ENCODE peak calls at places on chromosome 7, in eight cellular contexts. One of them, this sample, is unnamed. For H3K9me3, the result is how much of the 10 kb centered on the place peaks cover.

GRCh38 chr7:108010377-108010776 is 7.4 kb upstream of the LAMB1 start:
- DNase-seq in HCT116: no peak
- DNase-seq in SK-N-SH: no peak
- DNase-seq in prostate gland: no peak
- DNase-seq in endothelial cell of umbilical vein: no peak
- DNase-seq in stomach: no peak
- DNase-seq in suprapubic skin: no peak
- DNase-seq in transverse colon: no peak
- DNase-seq in this sample: no peak

GRCh38 chr7:12696001-12696400 is 8.6 kb downstream of the ARL4A start:
- DNase-seq in prostate gland: no peak
- DNase-seq in HCT116: no peak
- DNase-seq in endothelial cell of umbilical vein: peak
- DNase-seq in suprapubic skin: no peak
- DNase-seq in SK-N-SH: no peak
- DNase-seq in transverse colon: no peak
- DNase-seq in stomach: no peak
- DNase-seq in this sample: no peak

GRCh38 chr7:51142741-51143390 is 173.7 kb downstream of the COBL start:
- DNase-seq in suprapubic skin: no peak
- DNase-seq in endothelial cell of umbilical vein: no peak
- DNase-seq in prostate gland: no peak
- DNase-seq in HCT116: no peak
- DNase-seq in SK-N-SH: no peak
- DNase-seq in stomach: no peak
- DNase-seq in transverse colon: no peak
- DNase-seq in this sample: no peak

GRCh38 chr7:128065872-128066271 is 34.6 kb upstream of the LRRC4 start:
- DNase-seq in stomach: no peak
- DNase-seq in prostate gland: no peak
- DNase-seq in SK-N-SH: no peak
- DNase-seq in suprapubic skin: no peak
- DNase-seq in endothelial cell of umbilical vein: no peak
- DNase-seq in HCT116: no peak
- DNase-seq in transverse colon: peak
- DNase-seq in this sample: no peak

GRCh38 chr7:146731185-146731584 is 614.6 kb downstream of the CNTNAP2 start:
- DNase-seq in transverse colon: no peak
- DNase-seq in suprapubic skin: no peak
- DNase-seq in SK-N-SH: no peak
- DNase-seq in prostate gland: no peak
- DNase-seq in stomach: no peak
- DNase-seq in HCT116: no peak
- DNase-seq in endothelial cell of umbilical vein: no peak
- DNase-seq in this sample: no peak

GRCh38 chr7:23268167-23268566 is 21.6 kb downstream of the GPNMB start:
- DNase-seq in transverse colon: no peak
- DNase-seq in suprapubic skin: no peak
- DNase-seq in stomach: no peak
- DNase-seq in prostate gland: no peak
- DNase-seq in SK-N-SH: no peak
- DNase-seq in endothelial cell of umbilical vein: no peak
- DNase-seq in HCT116: no peak
- DNase-seq in this sample: no peak

GRCh38 chr7:102874166-102874829 is 38.5 kb upstream of the LRRC17 start:
- DNase-seq in transverse colon: no peak
- DNase-seq in endothelial cell of umbilical vein: peak
- DNase-seq in stomach: no peak
- DNase-seq in SK-N-SH: no peak
- DNase-seq in suprapubic skin: no peak
- DNase-seq in prostate gland: no peak
- DNase-seq in HCT116: peak
- DNase-seq in this sample: no peak

GRCh38 chr7:122300607-122301079 is 3.9 kb downstream of the FEZF1 start:
- DNase-seq in prostate gland: no peak
- DNase-seq in stomach: no peak
- DNase-seq in suprapubic skin: no peak
- DNase-seq in SK-N-SH: no peak
- DNase-seq in HCT116: no peak
- DNase-seq in endothelial cell of umbilical vein: no peak
- DNase-seq in transverse colon: no peak
- DNase-seq in this sample: no peak

GRCh38 chr7:140684066-140684950 is 11.6 kb downstream of the ADCK2 start:
- DNase-seq in stomach: no peak
- DNase-seq in prostate gland: no peak
- DNase-seq in HCT116: no peak
- DNase-seq in suprapubic skin: no peak
- DNase-seq in SK-N-SH: no peak
- DNase-seq in transverse colon: no peak
- DNase-seq in endothelial cell of umbilical vein: no peak
- DNase-seq in this sample: peak

GRCh38 chr7:43658718-43659548 is 70.4 kb downstream of the COA1 start:
- DNase-seq in transverse colon: no peak
- DNase-seq in SK-N-SH: no peak
- DNase-seq in suprapubic skin: no peak
- DNase-seq in endothelial cell of umbilical vein: peak
- DNase-seq in prostate gland: no peak
- DNase-seq in stomach: no peak
- DNase-seq in HCT116: no peak
- DNase-seq in this sample: no peak

GRCh38 chr7:63077841-63078240 is 920.8 kb upstream of the ZNF722 start:
- DNase-seq in prostate gland: no peak
- DNase-seq in stomach: no peak
- DNase-seq in suprapubic skin: no peak
- DNase-seq in transverse colon: no peak
- DNase-seq in HCT116: no peak
- DNase-seq in SK-N-SH: no peak
- DNase-seq in endothelial cell of umbilical vein: no peak
- DNase-seq in this sample: no peak

GRCh38 chr7:63080406-63080805 is 918.2 kb upstream of the ZNF722 start:
- DNase-seq in SK-N-SH: no peak
- DNase-seq in stomach: no peak
- DNase-seq in prostate gland: no peak
- DNase-seq in endothelial cell of umbilical vein: no peak
- DNase-seq in transverse colon: no peak
- DNase-seq in suprapubic skin: no peak
- DNase-seq in HCT116: no peak
- DNase-seq in this sample: no peak

DNA sequence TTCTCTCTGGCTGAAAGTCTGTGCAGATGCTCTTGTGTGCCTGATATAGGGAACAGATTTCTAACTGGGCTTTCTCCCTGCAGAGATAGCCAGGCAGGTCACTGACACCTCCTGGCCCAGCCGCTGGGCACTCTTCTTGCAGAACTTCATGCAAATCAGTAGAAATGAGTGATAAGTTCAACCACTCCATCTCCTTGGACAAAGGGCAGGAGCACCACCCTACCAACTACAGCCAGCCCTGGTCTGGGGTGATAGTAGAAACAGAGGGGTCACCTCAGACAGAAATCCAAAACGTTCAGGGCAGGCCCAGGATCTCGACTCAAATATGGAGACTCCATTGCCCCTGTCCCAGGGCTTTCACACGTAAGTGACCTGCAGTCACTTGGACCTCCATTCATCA is 917.8 kb upstream of the ZNF722 start:
- DNase-seq in HCT116: no peak
- DNase-seq in suprapubic skin: no peak
- DNase-seq in endothelial cell of umbilical vein: no peak
- DNase-seq in stomach: no peak
- DNase-seq in prostate gland: no peak
- DNase-seq in SK-N-SH: no peak
- DNase-seq in transverse colon: no peak
- DNase-seq in this sample: no peak
- H3K9me3 ChIP-seq in HCT116: under half
- H3K9me3 ChIP-seq in suprapubic skin: under half
- H3K9me3 ChIP-seq in endothelial cell of umbilical vein: under half
- H3K9me3 ChIP-seq in stomach: under half
- H3K9me3 ChIP-seq in prostate gland: under half
- H3K9me3 ChIP-seq in SK-N-SH: under half
- H3K9me3 ChIP-seq in transverse colon: under half
- H3K9me3 ChIP-seq in this sample: under half

GRCh38 chr7:115177832-115178231 is 255.9 kb downstream of the MDFIC start:
- DNase-seq in transverse colon: no peak
- DNase-seq in suprapubic skin: no peak
- DNase-seq in prostate gland: no peak
- DNase-seq in HCT116: no peak
- DNase-seq in endothelial cell of umbilical vein: no peak
- DNase-seq in SK-N-SH: no peak
- DNase-seq in stomach: no peak
- DNase-seq in this sample: no peak

GRCh38 chr7:115178831-115179230 is 256.9 kb downstream of the MDFIC start:
- DNase-seq in transverse colon: no peak
- DNase-seq in prostate gland: no peak
- DNase-seq in SK-N-SH: no peak
- DNase-seq in suprapubic skin: no peak
- DNase-seq in HCT116: no peak
- DNase-seq in stomach: no peak
- DNase-seq in endothelial cell of umbilical vein: peak
- DNase-seq in this sample: no peak

DNA sequence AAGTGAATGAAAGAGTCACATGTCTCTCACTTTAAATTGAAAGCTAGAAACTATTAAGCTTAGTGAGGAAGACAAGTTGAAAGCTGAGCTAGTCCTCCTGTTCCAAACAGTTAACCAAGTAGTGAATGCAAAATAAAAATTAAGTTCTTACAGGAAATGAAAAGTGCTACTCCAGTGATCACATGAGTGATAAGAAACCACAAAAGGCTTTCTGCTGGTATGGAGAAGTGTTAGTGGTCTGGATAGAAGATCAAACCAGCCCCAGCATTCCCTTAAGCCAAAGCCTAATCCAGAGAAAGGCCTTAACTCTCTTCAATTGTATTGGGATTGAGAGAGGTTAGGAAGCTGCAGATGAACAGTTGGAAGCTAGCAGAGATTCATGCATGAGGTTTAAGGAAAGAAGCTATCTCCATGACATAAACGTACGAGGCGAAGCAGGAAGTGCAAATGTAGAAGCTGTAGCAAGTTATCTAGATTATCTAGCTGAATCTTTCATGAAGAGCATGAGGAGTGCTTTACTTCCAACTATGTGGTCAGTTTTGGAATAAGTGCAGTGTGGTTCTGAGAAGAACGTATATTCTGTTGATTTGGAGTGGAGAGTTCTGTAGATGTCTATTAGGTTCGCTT is 261.6 kb downstream of the MDFIC start:
- DNase-seq in prostate gland: no peak
- DNase-seq in SK-N-SH: no peak
- DNase-seq in transverse colon: no peak
- DNase-seq in stomach: no peak
- DNase-seq in suprapubic skin: no peak
- DNase-seq in endothelial cell of umbilical vein: no peak
- DNase-seq in HCT116: no peak
- DNase-seq in this sample: no peak
- TF ChIP-seq POLR2AphosphoS5 in prostate gland: no peak
- TF ChIP-seq POLR2AphosphoS5 in SK-N-SH: no peak
- TF ChIP-seq POLR2AphosphoS5 in transverse colon: no peak
- TF ChIP-seq POLR2AphosphoS5 in stomach: no peak
- TF ChIP-seq POLR2AphosphoS5 in suprapubic skin: no peak
- TF ChIP-seq POLR2AphosphoS5 in endothelial cell of umbilical vein: no peak
- TF ChIP-seq POLR2AphosphoS5 in HCT116: no peak
- TF ChIP-seq POLR2AphosphoS5 in this sample: no peak

DNA sequence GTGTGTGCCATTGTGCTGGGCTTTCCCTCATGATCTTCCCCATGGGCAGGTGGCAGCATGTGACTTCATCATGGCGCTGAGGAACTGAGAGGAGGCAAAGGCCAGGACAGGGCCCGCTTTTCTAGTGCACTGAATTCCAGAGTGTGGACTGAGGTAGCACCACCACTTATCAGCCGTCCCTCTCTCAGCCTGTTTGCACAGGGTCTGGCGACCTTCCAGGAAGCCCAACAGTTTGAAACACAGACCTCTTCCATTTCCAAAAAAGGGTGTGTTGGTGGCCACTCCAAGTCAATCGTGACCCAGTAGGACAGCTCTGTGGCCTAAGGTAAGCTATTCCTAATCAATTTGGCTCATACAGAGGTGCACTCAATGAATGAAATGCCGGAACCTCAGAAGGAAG is 4.4 kb downstream of the DNAJC30 start:
- DNase-seq in transverse colon: no peak
- DNase-seq in prostate gland: no peak
- DNase-seq in SK-N-SH: no peak
- DNase-seq in endothelial cell of umbilical vein: no peak
- DNase-seq in suprapubic skin: no peak
- DNase-seq in stomach: no peak
- DNase-seq in HCT116: no peak
- DNase-seq in this sample: no peak
- H3K9me3 ChIP-seq in transverse colon: under half
- H3K9me3 ChIP-seq in prostate gland: under half
- H3K9me3 ChIP-seq in SK-N-SH: under half
- H3K9me3 ChIP-seq in endothelial cell of umbilical vein: under half
- H3K9me3 ChIP-seq in suprapubic skin: under half
- H3K9me3 ChIP-seq in stomach: under half
- H3K9me3 ChIP-seq in HCT116: under half
- H3K9me3 ChIP-seq in this sample: under half

GRCh38 chr7:130922206-130923112 is 188.5 kb upstream of the KLF14 start:
- DNase-seq in endothelial cell of umbilical vein: no peak
- DNase-seq in SK-N-SH: no peak
- DNase-seq in prostate gland: no peak
- DNase-seq in suprapubic skin: no peak
- DNase-seq in stomach: no peak
- DNase-seq in HCT116: no peak
- DNase-seq in transverse colon: no peak
- DNase-seq in this sample: no peak
- TF ChIP-seq POLR2AphosphoS5 in endothelial cell of umbilical vein: no peak
- TF ChIP-seq POLR2AphosphoS5 in SK-N-SH: no peak
- TF ChIP-seq POLR2AphosphoS5 in prostate gland: no peak
- TF ChIP-seq POLR2AphosphoS5 in suprapubic skin: no peak
- TF ChIP-seq POLR2AphosphoS5 in stomach: no peak
- TF ChIP-seq POLR2AphosphoS5 in HCT116: peak
- TF ChIP-seq POLR2AphosphoS5 in transverse colon: no peak
- TF ChIP-seq POLR2AphosphoS5 in this sample: no peak

GRCh38 chr7:135161669-135162068 is 8.8 kb downstream of the CYREN start:
- DNase-seq in SK-N-SH: peak
- DNase-seq in endothelial cell of umbilical vein: no peak
- DNase-seq in HCT116: no peak
- DNase-seq in stomach: no peak
- DNase-seq in transverse colon: no peak
- DNase-seq in prostate gland: no peak
- DNase-seq in suprapubic skin: no peak
- DNase-seq in this sample: no peak
- H3K9me3 ChIP-seq in SK-N-SH: under half
- H3K9me3 ChIP-seq in endothelial cell of umbilical vein: under half
- H3K9me3 ChIP-seq in HCT116: under half
- H3K9me3 ChIP-seq in stomach: under half
- H3K9me3 ChIP-seq in transverse colon: under half
- H3K9me3 ChIP-seq in prostate gland: under half
- H3K9me3 ChIP-seq in suprapubic skin: under half
- H3K9me3 ChIP-seq in this sample: under half

GRCh38 chr7:106717997-106718871 is 57.3 kb upstream of the CCDC71L start:
- DNase-seq in SK-N-SH: peak
- DNase-seq in prostate gland: no peak
- DNase-seq in stomach: peak
- DNase-seq in transverse colon: no peak
- DNase-seq in HCT116: peak
- DNase-seq in endothelial cell of umbilical vein: peak
- DNase-seq in suprapubic skin: no peak
- DNase-seq in this sample: peak
- TF ChIP-seq POLR2AphosphoS5 in SK-N-SH: peak
- TF ChIP-seq POLR2AphosphoS5 in prostate gland: peak
- TF ChIP-seq POLR2AphosphoS5 in stomach: peak
- TF ChIP-seq POLR2AphosphoS5 in transverse colon: no peak
- TF ChIP-seq POLR2AphosphoS5 in HCT116: peak
- TF ChIP-seq POLR2AphosphoS5 in endothelial cell of umbilical vein: peak
- TF ChIP-seq POLR2AphosphoS5 in suprapubic skin: no peak
- TF ChIP-seq POLR2AphosphoS5 in this sample: no peak

This sample was measured in upper lobe of left lung.